ENCODE peak calls at places on chromosomes 5 and 9, in ten cellular contexts. E is substantia nigra, V is stomach, I is lung, M is nucleus accumbens, S is fibroblast of mammary gland, R is brain microvascular endothelial cell, X is choroid plexus epithelial cell, Q is AG09319, B is AG08396. U is an unnamed sample.

GRCh38 chr9:128412120-128412790 is 8.4 kb upstream of the CERCAM start:
- DNase-seq in S (peak), E (peak), V (peak), M (peak), Q (no peak), B (peak), R (peak), I (peak), X (peak), U (peak)

GRCh38 chr5:68080282-68081050 is 135.1 kb upstream of the PIK3R1 start:
- DNase-seq in V (no peak), E (no peak), M (no peak), X (no peak), S (no peak), I (no peak), B (no peak), Q (no peak), R (no peak), U (no peak)

GRCh38 chr9:133553978-133554713 is 19.6 kb downstream of the ADAMTSL2 start:
- DNase-seq in I (no peak), S (no peak), R (no peak), V (no peak), X (no peak), M (no peak), B (no peak), Q (no peak), E (no peak), U (no peak)

GRCh38 chr9:93820667-93821306 is 134.4 kb downstream of the BARX1 start:
- DNase-seq in R (no peak), E (no peak), V (no peak), S (no peak), Q (no peak), I (no peak), M (no peak), X (no peak), B (no peak), U (no peak)

GRCh38 chr5:31536873-31537272 is 4.8 kb downstream of the C5orf22 start:
- DNase-seq in Q (no peak), E (no peak), I (no peak), B (no peak), V (no peak), X (no peak), M (no peak), R (no peak), S (no peak), U (no peak)

GRCh38 chr9:75087279-75087823 is 604 bp downstream of the NMRK1 start:
- DNase-seq in X (peak), B (peak), M (no peak), I (peak), V (peak), R (peak), S (peak), E (no peak), Q (peak), U (no peak)

GRCh38 chr9:16710888-16711287 is 159.6 kb downstream of the BNC2 start:
- DNase-seq in B (no peak), V (no peak), I (no peak), X (no peak), M (no peak), Q (no peak), R (no peak), E (no peak), S (no peak), U (no peak)

GRCh38 chr5:67350600-67351315 is 154.2 kb upstream of the CD180 start:
- DNase-seq in E (no peak), B (no peak), V (no peak), I (no peak), S (peak), R (no peak), Q (no peak), X (no peak), M (no peak), U (no peak)

GRCh38 chr9:132647355-132647754 is 22.4 kb downstream of the DDX31 start:
- DNase-seq in B (peak), R (peak), M (no peak), E (no peak), V (no peak), I (no peak), S (peak), Q (peak), X (peak), U (no peak)

GRCh38 chr9:6910032-6910431 is 152.3 kb downstream of the KDM4C start:
- DNase-seq in V (no peak), B (peak), X (peak), S (peak), M (no peak), E (no peak), R (no peak), Q (no peak), I (no peak), U (no peak)